ENCODE peak calls at places on chromosomes 1 and 21, in six cellular contexts. D is AG04450, W is lung, B is A549, T is bronchial epithelial cell, V is lower leg skin. K is an unnamed sample.

GRCh38 chr1:241825581-241825980 is 22.4 kb upstream of the EXO1 start:
- DNase-seq in D (no peak), W (no peak), B (no peak), T (no peak), V (no peak), K (no peak)

GRCh38 chr1:200660719-200661118 is 9.0 kb downstream of the DDX59 start:
- DNase-seq in D (no peak), W (no peak), B (no peak), T (no peak), V (no peak), K (no peak)

GRCh38 chr1:93751391-93752250 is 70.0 kb upstream of the BCAR3 start:
- DNase-seq in D (no peak), W (no peak), B (no peak), T (no peak), V (peak), K (no peak)

GRCh38 chr1:186330758-186331157 is 44.3 kb downstream of the TPR start:
- DNase-seq in D (no peak), W (no peak), B (peak), T (peak), V (no peak), K (no peak)

GRCh38 chr1:7579831-7580804 is 191.0 kb upstream of the VAMP3 start:
- DNase-seq in D (no peak), W (no peak), B (no peak), T (no peak), V (peak), K (no peak)

GRCh38 chr21:17901458-17902092 is 82.4 kb upstream of the C21orf91 start:
- DNase-seq in D (no peak), W (no peak), B (no peak), T (peak), V (no peak), K (peak)

GRCh38 chr1:239421810-239422209 is 35.4 kb downstream of the CHRM3 start:
- DNase-seq in D (no peak), W (no peak), B (no peak), T (no peak), V (no peak), K (no peak)

GRCh38 chr1:167762061-167762746 is 40.4 kb downstream of the MPZL1 start:
- DNase-seq in D (no peak), W (no peak), B (no peak), T (no peak), V (no peak), K (no peak)

GRCh38 chr1:206708058-206708457 is 23.4 kb downstream of the MAPKAPK2 start:
- DNase-seq in D (no peak), W (no peak), B (no peak), T (no peak), V (no peak), K (peak)

GRCh38 chr1:22450421-22451021 is 1.1 kb upstream of the ZBTB40 start:
- DNase-seq in D (no peak), W (no peak), B (no peak), T (no peak), V (no peak), K (no peak)

GRCh38 chr21:41207401-41208388 is 39.7 kb downstream of the BACE2 start:
- DNase-seq in D (peak), W (peak), B (no peak), T (peak), V (no peak), K (peak)

GRCh38 chr1:215748431-215748830 is 181.3 kb downstream of the KCTD3 start:
- DNase-seq in D (no peak), W (no peak), B (no peak), T (no peak), V (no peak), K (no peak)

GRCh38 chr1:119440908-119441307 is 26.0 kb downstream of the HSD3B2 start:
- DNase-seq in D (no peak), W (no peak), B (no peak), T (no peak), V (no peak), K (no peak)

GRCh38 chr1:205963352-205963751 is 20.1 kb upstream of the SLC26A9 start:
- DNase-seq in D (no peak), W (no peak), B (no peak), T (peak), V (no peak), K (no peak)

GRCh38 chr1:116693759-116694482 is 26.4 kb upstream of the IGSF3 start:
- DNase-seq in D (no peak), W (no peak), B (peak), T (peak), V (no peak), K (no peak)

GRCh38 chr1:87642581-87643129 is 314.0 kb downstream of the LMO4 start:
- DNase-seq in D (no peak), W (no peak), B (no peak), T (no peak), V (no peak), K (no peak)

GRCh38 chr1:57319165-57319564 is 104.7 kb downstream of the DAB1 start:
- DNase-seq in D (peak), W (no peak), B (no peak), T (peak), V (no peak), K (no peak)

GRCh38 chr1:153532769-153533599 is 2.8 kb downstream of the S100A6 start:
- DNase-seq in D (peak), W (peak), B (peak), T (peak), V (peak), K (peak)

GRCh38 chr21:34221331-34222030 is 142.3 kb upstream of the KCNE2 start:
- DNase-seq in D (no peak), W (no peak), B (no peak), T (no peak), V (no peak), K (no peak)

GRCh38 chr1:14369526-14370213 is 228.8 kb upstream of the KAZN start:
- DNase-seq in D (no peak), W (no peak), B (no peak), T (no peak), V (no peak), K (no peak)

GRCh38 chr1:23727362-23727811 is 15.9 kb upstream of the ELOA start:
- DNase-seq in D (peak), W (peak), B (peak), T (peak), V (peak), K (peak)

GRCh38 chr1:30417701-30418425 is 305.5 kb downstream of the MATN1 start:
- DNase-seq in D (no peak), W (peak), B (no peak), T (no peak), V (peak), K (no peak)

GRCh38 chr1:225498539-225499135 is 70.8 kb upstream of the LBR start:
- DNase-seq in D (no peak), W (no peak), B (no peak), T (no peak), V (no peak), K (no peak)

DNA sequence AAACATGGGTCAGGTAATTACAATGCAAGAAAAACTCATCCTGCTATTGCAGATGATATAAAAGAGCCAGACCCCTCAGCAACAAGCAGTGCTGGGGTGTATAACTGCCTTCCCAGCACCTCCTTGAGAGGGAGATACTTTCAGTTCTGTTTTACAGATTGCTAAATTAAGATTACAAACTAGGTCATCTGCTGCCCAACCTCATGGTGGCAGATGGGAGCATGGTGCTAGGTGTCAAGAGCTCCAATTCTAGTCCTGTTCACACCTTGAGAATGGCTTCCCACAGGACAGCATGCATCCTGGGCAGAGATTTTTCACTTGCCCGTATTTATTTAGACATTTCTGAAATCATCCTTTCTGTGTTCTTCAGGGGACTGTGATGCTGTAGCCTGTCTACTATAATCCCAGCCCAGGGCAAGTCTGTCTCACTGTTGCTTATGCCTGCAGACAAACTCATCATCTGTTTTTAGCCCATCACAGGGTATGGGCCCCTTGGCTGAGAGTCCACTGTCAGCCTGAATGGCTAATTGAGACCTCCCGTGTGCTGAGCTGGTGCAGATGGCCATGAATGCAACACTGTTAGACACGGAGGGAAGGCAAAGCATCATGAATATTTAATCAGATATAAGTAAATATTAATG is 40.2 kb upstream of the PBX1 start:
- DNase-seq in D (no peak), W (no peak), B (peak), T (no peak), V (no peak), K (peak)
- TF ChIP-seq CTCF in D (no peak), W (no peak), B (no peak), T (no peak), V (no peak), K (no peak)

DNA sequence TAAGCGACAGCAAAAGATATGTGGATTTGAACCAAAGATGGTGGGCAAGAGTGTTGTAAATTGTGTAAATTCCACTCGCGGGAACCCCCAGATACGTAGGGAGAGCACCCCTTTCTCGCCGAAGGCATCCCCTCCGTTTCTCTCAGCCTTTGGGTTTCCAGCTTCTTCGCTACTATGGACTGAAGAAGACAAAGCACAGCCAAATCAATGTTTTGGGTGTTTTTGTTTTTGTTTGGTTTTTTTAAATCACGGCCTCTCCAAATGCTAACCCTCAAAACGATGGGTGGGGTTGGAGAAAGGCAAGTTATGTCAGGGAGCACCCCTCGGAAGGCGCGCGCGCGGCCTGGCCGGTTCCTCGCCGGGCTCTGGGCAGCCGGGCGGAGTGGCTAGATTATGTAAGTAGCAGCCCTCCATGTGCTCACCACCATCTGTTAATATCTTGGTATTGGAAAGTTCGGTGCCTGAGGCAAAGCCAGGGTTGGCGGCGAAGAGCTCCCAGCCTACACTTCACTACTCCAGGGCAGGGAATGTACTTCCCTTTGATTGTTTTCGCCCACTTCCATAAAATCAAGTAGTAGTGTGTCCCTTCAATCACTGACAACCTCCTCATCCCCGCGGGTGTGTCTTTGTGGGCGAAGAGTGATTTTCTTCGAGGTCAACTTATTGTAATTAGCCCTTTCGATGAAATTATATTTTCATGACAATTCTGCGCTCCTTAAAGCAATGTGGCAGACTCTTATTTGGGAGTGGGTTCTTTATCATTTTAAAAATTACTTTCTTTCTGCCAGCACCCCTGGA is 4.0 kb upstream of the PROX1 start:
- DNase-seq in D (no peak), W (no peak), B (no peak), T (no peak), V (no peak), K (no peak)
- H3K4me3 ChIP-seq in D (no peak), W (no peak), B (peak), T (no peak), V (no peak), K (no peak)

GRCh38 chr1:109923131-109923945 is 12.7 kb downstream of the CSF1 start:
- DNase-seq in D (no peak), W (no peak), B (no peak), T (no peak), V (no peak), K (peak)

GRCh38 chr1:109925159-109925990 is 14.7 kb downstream of the CSF1 start:
- DNase-seq in D (no peak), W (no peak), B (no peak), T (no peak), V (peak), K (no peak)

GRCh38 chr1:109922326-109922725 is 11.7 kb downstream of the CSF1 start:
- DNase-seq in D (no peak), W (no peak), B (no peak), T (no peak), V (no peak), K (no peak)

GRCh38 chr1:109923946-109924275 is 13.3 kb downstream of the CSF1 start:
- DNase-seq in D (no peak), W (no peak), B (no peak), T (no peak), V (no peak), K (no peak)

GRCh38 chr1:109924316-109924715 is 13.7 kb downstream of the CSF1 start:
- DNase-seq in D (no peak), W (no peak), B (no peak), T (peak), V (no peak), K (no peak)
- TF ChIP-seq CTCF in D (no peak), W (no peak), B (no peak), T (no peak), V (no peak), K (no peak)

GRCh38 chr21:44486302-44486701 is 31.0 kb downstream of the LRRC3 start:
- DNase-seq in D (no peak), W (no peak), B (no peak), T (no peak), V (no peak), K (no peak)

GRCh38 chr21:44485254-44485793 is 30.0 kb downstream of the LRRC3 start:
- DNase-seq in D (no peak), W (peak), B (peak), T (no peak), V (no peak), K (no peak)

GRCh38 chr21:44487831-44488230 is 32.5 kb downstream of the LRRC3 start:
- DNase-seq in D (no peak), W (no peak), B (peak), T (no peak), V (no peak), K (peak)

GRCh38 chr21:44484498-44485253 is 29.4 kb downstream of the LRRC3 start:
- DNase-seq in D (no peak), W (no peak), B (no peak), T (no peak), V (no peak), K (no peak)

GRCh38 chr21:44485796-44486195 is 30.5 kb downstream of the LRRC3 start:
- DNase-seq in D (no peak), W (no peak), B (no peak), T (no peak), V (no peak), K (no peak)
- H3K4me3 ChIP-seq in D (no peak), W (no peak), B (peak), T (no peak), V (no peak), K (no peak)

DNA sequence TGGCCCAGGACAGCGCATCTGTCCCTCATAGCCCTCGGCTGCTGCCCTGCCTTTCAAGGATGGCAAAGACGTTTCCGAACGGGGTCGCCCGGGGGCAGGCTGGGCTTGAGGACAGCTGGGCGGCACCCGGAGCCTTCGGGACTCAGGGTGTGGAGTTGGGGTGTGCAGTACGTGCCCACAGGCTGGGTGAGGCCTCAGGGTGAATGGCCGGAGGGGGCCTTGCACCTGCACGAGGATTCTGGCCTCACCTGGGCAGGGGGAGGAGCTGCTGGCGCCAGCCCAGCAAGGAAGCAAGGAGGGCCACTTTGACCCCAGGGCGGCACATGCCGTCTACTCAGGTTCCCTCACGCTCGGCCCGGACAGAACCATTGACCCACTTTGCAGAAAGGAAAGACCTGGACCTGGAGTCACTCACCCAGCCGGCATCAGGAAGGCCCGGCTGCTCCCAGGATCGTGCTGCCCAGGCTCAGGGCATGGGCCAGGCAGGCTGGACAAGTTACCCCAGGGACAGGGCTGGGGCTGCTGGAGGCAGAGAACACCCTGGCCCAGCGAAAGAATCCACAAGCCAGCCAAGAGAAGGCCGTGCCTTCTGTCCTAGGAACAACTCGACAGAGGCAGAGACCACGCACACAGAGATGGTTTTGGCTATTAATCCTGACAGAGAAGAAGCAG is 65.1 kb upstream of the TTC34 start:
- DNase-seq in D (no peak), W (no peak), B (no peak), T (no peak), V (no peak), K (no peak)
- TF ChIP-seq CTCF in D (no peak), W (no peak), B (no peak), T (no peak), V (no peak), K (no peak)

GRCh38 chr1:100302756-100303155 is 36.7 kb downstream of the RTCA start:
- DNase-seq in D (no peak), W (no peak), B (no peak), T (no peak), V (no peak), K (no peak)

GRCh38 chr1:100304921-100305320 is 38.9 kb downstream of the RTCA start:
- DNase-seq in D (no peak), W (no peak), B (no peak), T (no peak), V (no peak), K (no peak)

GRCh38 chr1:100305954-100306353 is 39.9 kb downstream of the RTCA start:
- DNase-seq in D (no peak), W (no peak), B (no peak), T (no peak), V (no peak), K (no peak)

GRCh38 chr1:100306735-100307313 is 40.8 kb downstream of the RTCA start:
- DNase-seq in D (no peak), W (no peak), B (no peak), T (no peak), V (no peak), K (peak)

DNA sequence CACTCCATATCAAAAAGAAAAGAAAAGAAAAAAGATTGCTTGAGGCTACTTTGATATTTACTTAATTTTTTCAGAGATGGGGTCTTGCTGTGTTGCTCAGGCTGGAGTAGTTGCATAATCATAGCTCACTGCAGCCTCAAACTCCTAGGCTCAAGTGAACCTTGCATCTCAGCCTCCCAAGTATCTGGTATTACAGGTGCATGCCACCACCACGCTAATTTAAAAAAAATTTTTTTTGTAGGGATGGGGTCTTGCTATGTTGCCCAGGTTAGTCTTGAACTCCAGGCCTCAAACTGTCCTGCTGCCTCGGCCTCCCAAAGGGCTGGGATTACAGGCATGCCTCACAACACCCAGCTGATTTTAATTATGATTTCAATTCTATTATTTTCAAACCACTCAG is 38.2 kb downstream of the RTCA start:
- DNase-seq in D (no peak), W (no peak), B (no peak), T (no peak), V (no peak), K (no peak)
- H3K4me3 ChIP-seq in D (no peak), W (no peak), B (no peak), T (no peak), V (no peak), K (no peak)

GRCh38 chr21:35547946-35548774 is 499.1 kb upstream of the RUNX1 start:
- DNase-seq in D (no peak), W (no peak), B (no peak), T (no peak), V (no peak), K (no peak)

GRCh38 chr21:35540950-35541632 is 492.0 kb upstream of the RUNX1 start:
- DNase-seq in D (no peak), W (no peak), B (no peak), T (no peak), V (no peak), K (no peak)

GRCh38 chr21:35548904-35549615 is 500.0 kb upstream of the RUNX1 start:
- DNase-seq in D (no peak), W (no peak), B (no peak), T (no peak), V (no peak), K (no peak)

DNA sequence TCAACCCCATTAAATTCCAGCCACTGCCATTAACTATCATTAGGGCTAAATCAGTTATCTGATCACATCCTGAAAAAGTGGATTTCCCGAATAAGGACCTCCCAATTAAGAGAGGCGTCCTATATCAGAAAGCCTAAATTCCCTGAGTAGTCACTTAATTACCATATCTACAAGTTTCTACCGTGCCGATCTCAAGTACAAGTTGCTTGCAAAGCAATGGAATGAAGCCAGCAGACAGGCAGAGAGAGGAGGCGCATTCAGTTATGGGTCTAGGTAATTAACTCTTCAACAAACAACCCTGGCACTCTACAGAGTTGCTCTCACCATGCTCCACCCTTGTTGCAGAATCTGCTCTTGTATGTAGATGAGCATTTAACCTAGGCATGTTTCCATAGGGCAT is 494.6 kb upstream of the RUNX1 start:
- DNase-seq in D (no peak), W (no peak), B (no peak), T (no peak), V (no peak), K (no peak)
- TF ChIP-seq CTCF in D (no peak), W (no peak), B (no peak), T (no peak), V (no peak), K (no peak)